ENCODE peak calls at places on chromosome 11, in five cellular contexts. R, K, S, Y and A are unnamed samples.

GRCh38 chr11:70189622-70190021 is 13.5 kb upstream of the FADD start:
- DNase-seq in R (no peak), K (no peak), S (no peak), Y (no peak), A (no peak)

GRCh38 chr11:95922536-95923440 is 1.1 kb downstream of the MTMR2 start:
- DNase-seq in R (no peak), K (no peak), S (no peak), Y (no peak), A (no peak)

GRCh38 chr11:18285841-18286240 is 19.8 kb downstream of the SAA1 start:
- DNase-seq in R (no peak), K (no peak), S (no peak), Y (no peak), A (no peak)

GRCh38 chr11:100726709-100727108 is 39.6 kb downstream of the ARHGAP42 start:
- DNase-seq in R (no peak), K (no peak), S (no peak), Y (no peak), A (no peak)

GRCh38 chr11:86874314-86875056 is 74.1 kb downstream of the PRSS23 start:
- DNase-seq in R (no peak), K (no peak), S (no peak), Y (no peak), A (no peak)

GRCh38 chr11:118304227-118304808 is at the start of gene CD3E:
- DNase-seq in R (no peak), K (no peak), S (no peak), Y (no peak), A (peak)

GRCh38 chr11:103888541-103888951 is 147.9 kb upstream of the DDI1 start:
- DNase-seq in R (no peak), K (no peak), S (no peak), Y (no peak), A (no peak)

GRCh38 chr11:114738954-114739353 is 60.6 kb downstream of the NXPE2 start:
- DNase-seq in R (no peak), K (peak), S (no peak), Y (no peak), A (peak)

GRCh38 chr11:8357505-8357888 is 93.8 kb upstream of the LMO1 start:
- DNase-seq in R (no peak), K (no peak), S (no peak), Y (no peak), A (no peak)

GRCh38 chr11:93493252-93493897 is 49.8 kb downstream of the SMCO4 start:
- DNase-seq in R (no peak), K (no peak), S (no peak), Y (no peak), A (no peak)

GRCh38 chr11:12411806-12412727 is 34.7 kb downstream of the PARVA start:
- DNase-seq in R (no peak), K (peak), S (no peak), Y (peak), A (no peak)

GRCh38 chr11:66136752-66137123 is 66.7 kb downstream of the PACS1 start:
- DNase-seq in R (no peak), K (no peak), S (no peak), Y (no peak), A (no peak)

GRCh38 chr11:66247295-66247694 is 21.1 kb upstream of the RAB1B start:
- DNase-seq in R (no peak), K (no peak), S (no peak), Y (no peak), A (no peak)

GRCh38 chr11:128764617-128765095 is 70.8 kb downstream of the FLI1 start:
- DNase-seq in R (peak), K (peak), S (no peak), Y (no peak), A (no peak)

GRCh38 chr11:87463486-87464102 is 425.9 kb downstream of the TMEM135 start:
- DNase-seq in R (peak), K (peak), S (no peak), Y (no peak), A (no peak)

GRCh38 chr11:8631395-8632110 is 37.5 kb upstream of the STK33 start:
- DNase-seq in R (no peak), K (no peak), S (no peak), Y (no peak), A (no peak)

GRCh38 chr11:120186799-120187591 is 23.8 kb upstream of the OAF start:
- DNase-seq in R (no peak), K (no peak), S (no peak), Y (no peak), A (no peak)

GRCh38 chr11:112103446-112103845 is 16.8 kb downstream of the SDHD start:
- DNase-seq in R (no peak), K (no peak), S (no peak), Y (no peak), A (no peak)

GRCh38 chr11:94194712-94195111 is 66.1 kb downstream of the PANX1 start:
- DNase-seq in R (no peak), K (no peak), S (peak), Y (no peak), A (no peak)

GRCh38 chr11:92830382-92831148 is 138.9 kb upstream of the MTNR1B start:
- DNase-seq in R (peak), K (no peak), S (no peak), Y (no peak), A (no peak)

GRCh38 chr11:20026629-20027545 is 133.4 kb downstream of the DBX1 start:
- DNase-seq in R (peak), K (peak), S (no peak), Y (no peak), A (no peak)

GRCh38 chr11:119376197-119376847 is 5.2 kb downstream of the USP2 start:
- DNase-seq in R (peak), K (peak), S (peak), Y (peak), A (no peak)

GRCh38 chr11:78040691-78041379 is 17.8 kb upstream of the KCTD14 start:
- DNase-seq in R (no peak), K (no peak), S (no peak), Y (no peak), A (no peak)

GRCh38 chr11:211741-212140 is 4.2 kb downstream of the RIC8A start:
- DNase-seq in R (no peak), K (no peak), S (no peak), Y (no peak), A (no peak)

GRCh38 chr11:65452806-65453490 is 30.4 kb downstream of the NEAT1 start:
- DNase-seq in R (peak), K (no peak), S (no peak), Y (no peak), A (peak)

GRCh38 chr11:86799680-86800075 is 664 bp upstream of the PRSS23 start:
- DNase-seq in R (no peak), K (no peak), S (no peak), Y (no peak), A (no peak)

GRCh38 chr11:2741377-2742131 is 41.8 kb upstream of the KCNQ1OT1 start:
- DNase-seq in R (no peak), K (no peak), S (no peak), Y (no peak), A (no peak)

GRCh38 chr11:94794287-94795168 is 26.4 kb downstream of the AMOTL1 start:
- DNase-seq in R (no peak), K (no peak), S (no peak), Y (no peak), A (no peak)

GRCh38 chr11:45405916-45406670 is 120.0 kb upstream of the SYT13 start:
- DNase-seq in R (no peak), K (no peak), S (no peak), Y (no peak), A (no peak)

GRCh38 chr11:95514386-95515145 is 275.0 kb downstream of the FAM76B start:
- DNase-seq in R (no peak), K (no peak), S (no peak), Y (no peak), A (no peak)

GRCh38 chr11:120178441-120179070 is 32.3 kb upstream of the OAF start:
- DNase-seq in R (no peak), K (no peak), S (no peak), Y (no peak), A (no peak)